ENCODE peak calls at places on chromosomes 6 and 20, in ten cellular contexts. P, E, J, G, X, V, R, M, U and Y are unnamed samples.

GRCh38 chr6:111773501-111774345 is 99.5 kb downstream of the FYN start:
- DNase-seq in U (no peak), E (no peak), J (no peak), G (no peak), P (no peak), X (no peak), V (no peak), R (no peak), M (no peak), Y (no peak)

GRCh38 chr6:42177514-42178364 is 4.6 kb downstream of the GUCA1A start:
- DNase-seq in E (no peak), U (no peak), G (no peak), X (no peak), M (no peak), R (no peak), J (no peak), P (no peak), V (no peak), Y (no peak)

GRCh38 chr6:161257778-161258457 is 15.9 kb downstream of the AGPAT4 start:
- DNase-seq in V (peak; percentile 91), G (no peak), P (peak; percentile 98), E (no peak), X (no peak), J (no peak), U (peak; percentile 86), M (no peak), R (no peak), Y (no peak)

GRCh38 chr6:169079650-169080049 is 174.0 kb downstream of the THBS2 start:
- DNase-seq in G (no peak), J (no peak), X (no peak), U (no peak), M (no peak), R (no peak), V (no peak), E (no peak), P (no peak), Y (no peak)

GRCh38 chr6:34531580-34532201 is 24.4 kb downstream of the SPDEF start:
- DNase-seq in E (no peak), V (no peak), J (peak; percentile 73), M (no peak), G (peak; percentile 10), U (peak; percentile 76), P (no peak), R (peak; percentile 52), X (no peak), Y (no peak)

GRCh38 chr20:44745560-44746366 is at the start of gene KCNK15:
- DNase-seq in M (no peak), E (no peak), X (no peak), G (no peak), P (no peak), V (no peak), U (peak; percentile 36), J (peak; percentile 59), R (peak; percentile 71), Y (peak; percentile 13)

GRCh38 chr6:100376103-100376502 is 88.6 kb downstream of the SIM1 start:
- DNase-seq in G (no peak), R (no peak), M (peak; percentile 56), E (no peak), V (no peak), P (no peak), U (no peak), X (peak; percentile 36), J (no peak), Y (no peak)

GRCh38 chr6:17086469-17086868 is 15.4 kb upstream of the STMND1 start:
- DNase-seq in V (peak; percentile 65), R (no peak), J (peak; percentile 50), E (peak; percentile 52), P (peak; percentile 65), X (peak; percentile 42), G (no peak), M (peak; percentile 69), U (peak; percentile 82), Y (no peak)

GRCh38 chr20:40654876-40655275 is 34.2 kb downstream of the MAFB start:
- DNase-seq in X (no peak), G (no peak), P (no peak), M (no peak), J (no peak), R (peak; percentile 50), U (peak; percentile 44), V (no peak), E (no peak), Y (no peak)

GRCh38 chr6:38264605-38265004 is 375.1 kb downstream of the BTBD9 start:
- DNase-seq in J (peak; percentile 11), U (no peak), R (no peak), G (no peak), X (no peak), P (no peak), M (no peak), V (no peak), E (no peak), Y (no peak)

GRCh38 chr20:38255389-38255788 is 5.1 kb downstream of the KIAA1755 start:
- DNase-seq in X (no peak), P (peak; percentile 36), U (peak; percentile 57), R (no peak), V (no peak), G (no peak), J (no peak), E (peak; percentile 9), M (no peak), Y (no peak)

GRCh38 chr20:14051454-14051853 is 56.1 kb downstream of the MACROD2 start:
- DNase-seq in V (no peak), G (no peak), J (no peak), R (no peak), P (no peak), X (no peak), U (no peak), M (no peak), E (no peak), Y (no peak)

GRCh38 chr20:39066464-39066863 is 104.3 kb downstream of the DHX35 start:
- DNase-seq in V (no peak), X (no peak), P (no peak), M (no peak), R (no peak), U (no peak), E (no peak), J (no peak), G (no peak), Y (no peak)

GRCh38 chr6:81682238-81682795 is 70.2 kb downstream of the TENT5A start:
- DNase-seq in M (no peak), G (no peak), X (peak; percentile 81), V (no peak), E (no peak), J (no peak), P (no peak), R (no peak), U (no peak), Y (no peak)

GRCh38 chr20:54622338-54623280 is 147.2 kb downstream of the DOK5 start:
- DNase-seq in U (peak; percentile 14), G (no peak), V (no peak), P (peak; percentile 54), R (peak; percentile 40), J (no peak), X (no peak), E (no peak), M (no peak), Y (no peak)